ENCODE peak calls at places on chromosomes 11 and 22, in six cellular contexts. G is stimulated activated CD4-positive, alpha-beta T cell treated with anti-CD3 and anti-CD28 coated beads, Interleukin-4, amount 100 ng/mL, for 24 hours; P is activated T-cell treated with anti-CD3 and anti-CD28 coated beads, Interleukin-2, amount 50 U/mL, for 24 hours; Y is GM04504; R is lower leg skin; W is epithelial cell of esophagus. H is an unnamed sample.

GRCh38 chr11:108775324-108775723 is 110.5 kb downstream of the DDX10 start:
- DNase-seq in G (no peak), P (no peak), Y (no peak), R (no peak), W (peak), H (no peak)

GRCh38 chr11:45993438-45994064 is 71.1 kb downstream of the LARGE2 start:
- DNase-seq in G (no peak), P (no peak), Y (no peak), R (no peak), W (no peak), H (no peak)

GRCh38 chr22:47022475-47022874 is 260.0 kb downstream of the TBC1D22A start:
- DNase-seq in G (no peak), P (no peak), Y (no peak), R (no peak), W (no peak), H (no peak)

GRCh38 chr22:17266261-17266971 is 47.2 kb upstream of the ADA2 start:
- DNase-seq in G (no peak), P (no peak), Y (no peak), R (no peak), W (no peak), H (no peak)

GRCh38 chr22:35687461-35687860 is 30.2 kb upstream of the APOL5 start:
- DNase-seq in G (no peak), P (no peak), Y (no peak), R (no peak), W (no peak), H (no peak)

GRCh38 chr11:9169595-9170295 is 78.3 kb upstream of the SCUBE2 start:
- DNase-seq in G (no peak), P (no peak), Y (no peak), R (no peak), W (peak), H (no peak)

GRCh38 chr11:69682681-69683326 is 7.7 kb upstream of the LTO1 start:
- DNase-seq in G (no peak), P (no peak), Y (no peak), R (no peak), W (no peak), H (no peak)

GRCh38 chr11:1310772-1311468 is 1.5 kb upstream of the TOLLIP start:
- DNase-seq in G (peak), P (peak), Y (no peak), R (no peak), W (no peak), H (peak)

GRCh38 chr11:64372802-64373597 is 14.0 kb downstream of the RPS6KA4 start:
- DNase-seq in G (no peak), P (no peak), Y (no peak), R (no peak), W (no peak), H (no peak)

GRCh38 chr11:134361241-134361640 is 29.5 kb downstream of the GLB1L2 start:
- DNase-seq in G (no peak), P (no peak), Y (no peak), R (no peak), W (no peak), H (no peak)

GRCh38 chr11:79940976-79941735 is 500.3 kb upstream of the TENM4 start:
- DNase-seq in G (no peak), P (no peak), Y (no peak), R (no peak), W (peak), H (no peak)

GRCh38 chr11:123083623-123084029 is 21.7 kb upstream of the HSPA8 start:
- DNase-seq in G (peak), P (peak), Y (peak), R (peak), W (peak), H (peak)

GRCh38 chr11:47980093-47980906 is at the start of gene PTPRJ:
- DNase-seq in G (peak), P (peak), Y (no peak), R (peak), W (peak), H (peak)

GRCh38 chr22:36156515-36157419 is 3.8 kb downstream of the APOL3 start:
- DNase-seq in G (peak), P (peak), Y (peak), R (peak), W (peak), H (peak)